ENCODE peak calls at places on chromosomes 6 and 20, in four cellular contexts. One of them, this sample, is unnamed.

GRCh38 chr20:24694727-24695528 is 225.5 kb downstream of the SYNDIG1 start:
- DNase-seq in WTC11: no peak
- DNase-seq in K562: no peak
- DNase-seq in HepG2: no peak
- DNase-seq in this sample: no peak

GRCh38 chr6:72616406-72617015 is 5.4 kb upstream of the KCNQ5 start:
- DNase-seq in WTC11: no peak
- DNase-seq in K562: no peak
- DNase-seq in HepG2: peak
- DNase-seq in this sample: no peak

GRCh38 chr20:52992632-52993031 is 20.5 kb downstream of the TSHZ2 start:
- DNase-seq in WTC11: no peak
- DNase-seq in K562: no peak
- DNase-seq in HepG2: no peak
- DNase-seq in this sample: no peak

GRCh38 chr20:48384147-48384818 is 443.5 kb downstream of the PREX1 start:
- DNase-seq in WTC11: peak
- DNase-seq in K562: peak
- DNase-seq in HepG2: no peak
- DNase-seq in this sample: peak

GRCh38 chr6:18586133-18586532 is 199.0 kb downstream of the RNF144B start:
- DNase-seq in WTC11: no peak
- DNase-seq in K562: no peak
- DNase-seq in HepG2: no peak
- DNase-seq in this sample: no peak

GRCh38 chr6:137309078-137309762 is 90.0 kb upstream of the IFNGR1 start:
- DNase-seq in WTC11: peak
- DNase-seq in K562: no peak
- DNase-seq in HepG2: peak
- DNase-seq in this sample: peak

GRCh38 chr6:24932832-24933231 is 2.9 kb downstream of the RIPOR2 start:
- DNase-seq in WTC11: no peak
- DNase-seq in K562: no peak
- DNase-seq in HepG2: no peak
- DNase-seq in this sample: no peak

GRCh38 chr6:56393615-56394612 is 146.5 kb upstream of the COL21A1 start:
- DNase-seq in WTC11: no peak
- DNase-seq in K562: no peak
- DNase-seq in HepG2: no peak
- DNase-seq in this sample: no peak

GRCh38 chr6:156984178-156984738 is 207.1 kb downstream of the ARID1B start:
- DNase-seq in WTC11: no peak
- DNase-seq in K562: no peak
- DNase-seq in HepG2: no peak
- DNase-seq in this sample: no peak

GRCh38 chr6:95923518-95923917 is 92.3 kb upstream of the FUT9 start:
- DNase-seq in WTC11: peak
- DNase-seq in K562: peak
- DNase-seq in HepG2: peak
- DNase-seq in this sample: peak

GRCh38 chr20:52481443-52481842 is 289.9 kb upstream of the ZFP64 start:
- DNase-seq in WTC11: no peak
- DNase-seq in K562: no peak
- DNase-seq in HepG2: no peak
- DNase-seq in this sample: no peak

GRCh38 chr20:47267621-47268020 is 88.9 kb downstream of the ZMYND8 start:
- DNase-seq in WTC11: no peak
- DNase-seq in K562: no peak
- DNase-seq in HepG2: no peak
- DNase-seq in this sample: no peak

GRCh38 chr6:147204060-147204785 is at the start of gene STXBP5:
- DNase-seq in WTC11: peak
- DNase-seq in K562: peak
- DNase-seq in HepG2: peak
- DNase-seq in this sample: peak
- TF ChIP-seq ELF4 in WTC11: no peak
- TF ChIP-seq ELF4 in K562: no peak
- TF ChIP-seq ELF4 in HepG2: no peak
- TF ChIP-seq ELF4 in this sample: no peak

GRCh38 chr6:52511572-52512151 is 65.2 kb downstream of the TRAM2 start:
- DNase-seq in WTC11: no peak
- DNase-seq in K562: no peak
- DNase-seq in HepG2: no peak
- DNase-seq in this sample: no peak

GRCh38 chr6:52511163-52511562 is 65.7 kb downstream of the TRAM2 start:
- DNase-seq in WTC11: no peak
- DNase-seq in K562: no peak
- DNase-seq in HepG2: no peak
- DNase-seq in this sample: no peak

GRCh38 chr6:52509281-52510212 is 67.3 kb downstream of the TRAM2 start:
- DNase-seq in WTC11: no peak
- DNase-seq in K562: no peak
- DNase-seq in HepG2: no peak
- DNase-seq in this sample: no peak

GRCh38 chr6:52508261-52508739 is 68.6 kb downstream of the TRAM2 start:
- DNase-seq in WTC11: no peak
- DNase-seq in K562: no peak
- DNase-seq in HepG2: no peak
- DNase-seq in this sample: no peak

GRCh38 chr6:52510213-52510562 is 66.7 kb downstream of the TRAM2 start:
- DNase-seq in WTC11: no peak
- DNase-seq in K562: no peak
- DNase-seq in HepG2: no peak
- DNase-seq in this sample: no peak
- TF ChIP-seq ELF4 in WTC11: no peak
- TF ChIP-seq ELF4 in K562: no peak
- TF ChIP-seq ELF4 in HepG2: no peak
- TF ChIP-seq ELF4 in this sample: no peak

GRCh38 chr6:132690678-132691077 is 23.2 kb downstream of the VNN1 start:
- DNase-seq in WTC11: no peak
- DNase-seq in K562: no peak
- DNase-seq in HepG2: no peak
- DNase-seq in this sample: no peak

GRCh38 chr6:132698608-132699007 is 15.2 kb downstream of the VNN1 start:
- DNase-seq in WTC11: no peak
- DNase-seq in K562: no peak
- DNase-seq in HepG2: no peak
- DNase-seq in this sample: no peak

GRCh38 chr6:132693478-132693877 is 20.4 kb downstream of the VNN1 start:
- DNase-seq in WTC11: no peak
- DNase-seq in K562: no peak
- DNase-seq in HepG2: no peak
- DNase-seq in this sample: no peak

GRCh38 chr6:132695773-132696172 is 18.1 kb downstream of the VNN1 start:
- DNase-seq in WTC11: no peak
- DNase-seq in K562: no peak
- DNase-seq in HepG2: no peak
- DNase-seq in this sample: no peak
- TF ChIP-seq ELF4 in WTC11: no peak
- TF ChIP-seq ELF4 in K562: no peak
- TF ChIP-seq ELF4 in HepG2: no peak
- TF ChIP-seq ELF4 in this sample: no peak

GRCh38 chr6:139853302-139853992 is 479.0 kb upstream of the CITED2 start:
- DNase-seq in WTC11: no peak
- DNase-seq in K562: no peak
- DNase-seq in HepG2: peak
- DNase-seq in this sample: no peak
- TF ChIP-seq ELF4 in WTC11: no peak
- TF ChIP-seq ELF4 in K562: no peak
- TF ChIP-seq ELF4 in HepG2: no peak
- TF ChIP-seq ELF4 in this sample: no peak

GRCh38 chr6:34671801-34672656 is 24.5 kb downstream of the ILRUN start:
- DNase-seq in WTC11: no peak
- DNase-seq in K562: peak
- DNase-seq in HepG2: no peak
- DNase-seq in this sample: no peak
- TF ChIP-seq ELF4 in WTC11: no peak
- TF ChIP-seq ELF4 in K562: no peak
- TF ChIP-seq ELF4 in HepG2: no peak
- TF ChIP-seq ELF4 in this sample: no peak

GRCh38 chr6:128659878-128660622 is 139.7 kb upstream of the PTPRK start:
- DNase-seq in WTC11: no peak
- DNase-seq in K562: no peak
- DNase-seq in HepG2: no peak
- DNase-seq in this sample: no peak
- TF ChIP-seq ELF4 in WTC11: no peak
- TF ChIP-seq ELF4 in K562: no peak
- TF ChIP-seq ELF4 in HepG2: no peak
- TF ChIP-seq ELF4 in this sample: no peak

GRCh38 chr20:59515013-59515905 is 89.1 kb upstream of the PHACTR3 start:
- DNase-seq in WTC11: peak
- DNase-seq in K562: peak
- DNase-seq in HepG2: peak
- DNase-seq in this sample: peak
- TF ChIP-seq ELF4 in WTC11: no peak
- TF ChIP-seq ELF4 in K562: no peak
- TF ChIP-seq ELF4 in HepG2: no peak
- TF ChIP-seq ELF4 in this sample: no peak

DNA sequence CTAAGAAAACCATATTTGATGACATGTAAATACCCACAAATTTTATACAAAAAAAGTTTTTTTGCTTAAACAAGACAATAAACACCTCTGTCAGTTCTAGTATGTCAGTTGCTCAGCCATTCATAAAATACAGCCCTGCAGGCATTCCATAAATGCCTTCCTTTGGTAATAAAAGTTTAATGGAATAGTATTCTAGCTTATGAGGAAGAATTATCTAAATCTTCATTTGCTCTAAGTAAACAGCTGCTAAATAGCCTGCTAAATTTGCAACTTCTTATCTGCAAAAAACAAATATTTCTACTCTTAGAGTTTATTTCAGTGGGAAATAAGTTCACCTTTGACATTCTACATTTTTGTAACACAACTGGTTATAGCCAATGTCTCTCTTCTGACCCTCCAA is 108.8 kb downstream of the SMLR1 start:
- DNase-seq in WTC11: no peak
- DNase-seq in K562: no peak
- DNase-seq in HepG2: no peak
- DNase-seq in this sample: no peak
- TF ChIP-seq ELF4 in WTC11: no peak
- TF ChIP-seq ELF4 in K562: no peak
- TF ChIP-seq ELF4 in HepG2: no peak
- TF ChIP-seq ELF4 in this sample: no peak

GRCh38 chr6:39207421-39208232 is 21.6 kb downstream of the KCNK5 start:
- DNase-seq in WTC11: no peak
- DNase-seq in K562: no peak
- DNase-seq in HepG2: no peak
- DNase-seq in this sample: no peak

GRCh38 chr6:39209360-39209811 is 19.9 kb downstream of the KCNK5 start:
- DNase-seq in WTC11: no peak
- DNase-seq in K562: no peak
- DNase-seq in HepG2: no peak
- DNase-seq in this sample: no peak

GRCh38 chr6:39206250-39206721 is 23.0 kb downstream of the KCNK5 start:
- DNase-seq in WTC11: no peak
- DNase-seq in K562: peak
- DNase-seq in HepG2: no peak
- DNase-seq in this sample: no peak

GRCh38 chr6:39209908-39210307 is 19.4 kb downstream of the KCNK5 start:
- DNase-seq in WTC11: no peak
- DNase-seq in K562: no peak
- DNase-seq in HepG2: no peak
- DNase-seq in this sample: no peak

GRCh38 chr6:39208233-39208720 is 21.0 kb downstream of the KCNK5 start:
- DNase-seq in WTC11: no peak
- DNase-seq in K562: no peak
- DNase-seq in HepG2: no peak
- DNase-seq in this sample: no peak
- TF ChIP-seq ELF4 in WTC11: no peak
- TF ChIP-seq ELF4 in K562: no peak
- TF ChIP-seq ELF4 in HepG2: no peak
- TF ChIP-seq ELF4 in this sample: no peak

DNA sequence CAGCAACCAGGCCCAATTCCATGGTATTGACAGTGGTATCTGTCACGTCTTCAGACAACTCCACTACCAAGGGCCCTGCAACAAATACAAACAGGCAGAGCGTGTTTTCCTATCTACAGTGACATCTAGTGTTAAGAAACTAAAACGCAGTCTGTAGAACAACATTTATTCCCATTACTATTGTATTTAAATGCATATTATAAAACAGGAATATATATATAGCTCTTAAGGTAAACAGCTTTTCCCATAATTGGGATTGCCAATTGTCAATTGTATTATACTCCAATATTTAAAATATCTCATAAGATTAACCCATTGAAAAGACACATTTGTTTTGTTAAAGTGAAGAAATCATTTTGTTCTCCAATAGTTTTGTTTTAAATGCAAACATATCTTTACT is 97.2 kb downstream of the KIF16B start:
- DNase-seq in WTC11: no peak
- DNase-seq in K562: peak
- DNase-seq in HepG2: peak
- DNase-seq in this sample: peak
- TF ChIP-seq ELF4 in WTC11: no peak
- TF ChIP-seq ELF4 in K562: no peak
- TF ChIP-seq ELF4 in HepG2: no peak
- TF ChIP-seq ELF4 in this sample: no peak

This sample was measured in HEK293T.